ENCODE peak calls at places on chromosomes 2 and 18, in eight cellular contexts. D, F, M, G, A, U, L and T are unnamed samples.
A peak's percentile ranks its signal among the peaks of the same experiment; 100 is the strongest.

GRCh38 chr2:181772777-181773176 is 92.5 kb upstream of the NEUROD1 start:
- DNase-seq in D (no peak), F (no peak), M (no peak), G (no peak), A (no peak), U (no peak), L (no peak), T (no peak)

GRCh38 chr2:208627110-208627884 is 220.7 kb downstream of the PTH2R start:
- DNase-seq in D (no peak), F (no peak), M (no peak), G (no peak), A (no peak), U (no peak), L (no peak), T (no peak)

GRCh38 chr2:67895171-67895941 is 167.4 kb downstream of the C1D start:
- DNase-seq in D (no peak), F (no peak), M (no peak), G (no peak), A (no peak), U (peak; percentile 65), L (no peak), T (no peak)

GRCh38 chr2:207686812-207687211 is 24.6 kb upstream of the CCNYL1 start:
- DNase-seq in D (no peak), F (no peak), M (no peak), G (no peak), A (no peak), U (no peak), L (no peak), T (no peak)

GRCh38 chr2:30549096-30549495 is 102.0 kb downstream of the LCLAT1 start:
- DNase-seq in D (no peak), F (no peak), M (no peak), G (no peak), A (no peak), U (no peak), L (no peak), T (no peak)

GRCh38 chr2:142682528-142682927 is 194.9 kb upstream of the KYNU start:
- DNase-seq in D (no peak), F (peak; percentile 6), M (no peak), G (no peak), A (no peak), U (no peak), L (no peak), T (no peak)

GRCh38 chr18:22282311-22283235 is 113.2 kb downstream of the GATA6 start:
- DNase-seq in D (peak; percentile 79), F (peak; percentile 84), M (peak; percentile 45), G (no peak), A (no peak), U (no peak), L (no peak), T (peak; percentile 92)

GRCh38 chr2:85326946-85327756 is 638 bp downstream of the TGOLN2 start:
- DNase-seq in D (no peak), F (peak; percentile 48), M (no peak), G (peak; percentile 79), A (peak; percentile 27), U (peak; percentile 74), L (peak; percentile 73), T (peak; percentile 59)

GRCh38 chr2:120862254-120863172 is 126.8 kb downstream of the GLI2 start:
- DNase-seq in D (no peak), F (no peak), M (no peak), G (no peak), A (no peak), U (peak; percentile 34), L (peak; percentile 14), T (peak; percentile 42)

GRCh38 chr2:219627105-219628100 is at the start of gene SLC4A3:
- DNase-seq in D (peak; percentile 82), F (peak; percentile 50), M (no peak), G (no peak), A (peak; percentile 60), U (peak; percentile 48), L (peak; percentile 34), T (no peak)

GRCh38 chr2:118291481-118291880 is 203.2 kb downstream of the INSIG2 start:
- DNase-seq in D (no peak), F (no peak), M (no peak), G (peak; percentile 16), A (no peak), U (no peak), L (no peak), T (no peak)